ENCODE peak calls at places on chromosomes 4 and X, in five cellular contexts. One of them, this sample, is unnamed. For H3K4me1 and H3K9me3, the result is how much of the 10 kb centered on the place peaks cover.

GRCh38 chr4:3229328-3229727 is 19.6 kb upstream of the MSANTD1 start:
- DNase-seq in colonic mucosa: no peak
- DNase-seq in endothelial cell of umbilical vein: no peak
- DNase-seq in thyroid gland: no peak
- DNase-seq in mesenchymal stem cell: no peak
- DNase-seq in this sample: no peak

GRCh38 chr4:74228691-74229640 is 71.0 kb downstream of the MTHFD2L start:
- DNase-seq in endothelial cell of umbilical vein: peak
- DNase-seq in thyroid gland: peak
- DNase-seq in mesenchymal stem cell: peak
- DNase-seq in colonic mucosa: peak
- DNase-seq in this sample: peak

GRCh38 chr4:6641164-6641970 is 882 bp downstream of the MRFAP1 start:
- DNase-seq in endothelial cell of umbilical vein: peak
- DNase-seq in thyroid gland: peak
- DNase-seq in mesenchymal stem cell: peak
- DNase-seq in colonic mucosa: peak
- DNase-seq in this sample: peak

GRCh38 chr4:146654976-146655761 is 16.5 kb downstream of the POU4F2 start:
- DNase-seq in colonic mucosa: no peak
- DNase-seq in mesenchymal stem cell: peak
- DNase-seq in thyroid gland: peak
- DNase-seq in endothelial cell of umbilical vein: no peak
- DNase-seq in this sample: no peak

GRCh38 chr4:22515145-22515887 is 550 bp downstream of the ADGRA3 start:
- DNase-seq in endothelial cell of umbilical vein: peak
- DNase-seq in mesenchymal stem cell: peak
- DNase-seq in thyroid gland: peak
- DNase-seq in colonic mucosa: peak
- DNase-seq in this sample: peak

GRCh38 chr4:184203300-184203699 is 14.4 kb downstream of the ENPP6 start:
- DNase-seq in mesenchymal stem cell: no peak
- DNase-seq in thyroid gland: no peak
- DNase-seq in colonic mucosa: no peak
- DNase-seq in endothelial cell of umbilical vein: no peak
- DNase-seq in this sample: no peak

GRCh38 chrX:25873196-25873595 is 264.9 kb upstream of the MAGEB18 start:
- DNase-seq in endothelial cell of umbilical vein: peak
- DNase-seq in colonic mucosa: no peak
- DNase-seq in thyroid gland: no peak
- DNase-seq in mesenchymal stem cell: no peak
- DNase-seq in this sample: no peak

GRCh38 chrX:135437867-135438733 is 16.4 kb downstream of the SMIM10L2A start:
- DNase-seq in mesenchymal stem cell: no peak
- DNase-seq in endothelial cell of umbilical vein: no peak
- DNase-seq in thyroid gland: no peak
- DNase-seq in colonic mucosa: no peak
- DNase-seq in this sample: no peak

GRCh38 chr4:113636877-113637276 is 124.7 kb downstream of the CAMK2D start:
- DNase-seq in endothelial cell of umbilical vein: no peak
- DNase-seq in colonic mucosa: no peak
- DNase-seq in mesenchymal stem cell: peak
- DNase-seq in thyroid gland: no peak
- DNase-seq in this sample: peak

GRCh38 chrX:37726346-37726745 is 40.8 kb downstream of the XK start:
- DNase-seq in endothelial cell of umbilical vein: no peak
- DNase-seq in mesenchymal stem cell: no peak
- DNase-seq in thyroid gland: no peak
- DNase-seq in colonic mucosa: no peak
- DNase-seq in this sample: no peak

GRCh38 chr4:1776521-1777161 is 16.5 kb upstream of the FGFR3 start:
- DNase-seq in colonic mucosa: no peak
- DNase-seq in mesenchymal stem cell: no peak
- DNase-seq in endothelial cell of umbilical vein: no peak
- DNase-seq in thyroid gland: no peak
- DNase-seq in this sample: no peak
- H3K4me1 ChIP-seq in colonic mucosa: under half
- H3K4me1 ChIP-seq in mesenchymal stem cell: under half
- H3K4me1 ChIP-seq in endothelial cell of umbilical vein: under half
- H3K4me1 ChIP-seq in thyroid gland: under half
- H3K4me1 ChIP-seq in this sample: under half

DNA sequence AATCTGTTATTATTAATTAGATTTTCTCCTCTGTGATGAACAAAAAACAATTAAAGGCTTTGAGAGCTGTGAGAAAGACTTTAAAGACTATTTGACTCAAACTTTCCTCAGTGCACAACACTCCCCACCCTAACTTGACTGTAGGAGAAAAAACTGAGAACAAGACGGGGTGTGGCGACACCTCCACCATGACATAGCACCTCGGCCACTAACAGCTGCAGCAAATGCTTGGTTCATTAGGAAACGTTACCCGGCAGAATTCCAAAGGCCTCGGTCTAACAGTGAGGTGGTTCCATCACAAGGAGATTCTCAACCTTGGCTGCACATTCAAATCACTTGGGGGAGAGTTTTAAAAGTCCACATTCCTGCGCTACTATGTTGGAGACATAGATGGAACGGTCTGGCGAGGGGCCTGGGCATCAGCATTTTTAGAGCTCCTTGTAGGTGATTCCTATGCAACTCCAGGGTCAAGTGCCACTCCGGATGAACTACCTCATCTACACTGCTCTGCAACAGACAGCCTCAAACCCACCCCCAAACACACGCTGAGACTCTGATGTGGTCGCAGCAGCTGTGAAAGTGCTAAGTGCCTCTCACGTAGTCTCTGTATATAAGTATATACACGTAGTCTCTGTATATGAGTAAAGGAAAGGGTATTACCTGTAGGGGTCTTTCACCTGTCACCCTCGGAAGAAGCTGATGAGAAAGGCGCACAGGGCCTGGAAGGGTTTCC is 1.0 kb downstream of the FGFBP2 start:
- DNase-seq in mesenchymal stem cell: no peak
- DNase-seq in colonic mucosa: no peak
- DNase-seq in thyroid gland: no peak
- DNase-seq in endothelial cell of umbilical vein: no peak
- DNase-seq in this sample: no peak
- H3K4me3 ChIP-seq in mesenchymal stem cell: no peak
- H3K4me3 ChIP-seq in colonic mucosa: no peak
- H3K4me3 ChIP-seq in thyroid gland: no peak
- H3K4me3 ChIP-seq in endothelial cell of umbilical vein: no peak
- H3K4me3 ChIP-seq in this sample: no peak

GRCh38 chrX:56314334-56314733 is 82.2 kb downstream of the KLF8 start:
- DNase-seq in mesenchymal stem cell: no peak
- DNase-seq in endothelial cell of umbilical vein: no peak
- DNase-seq in colonic mucosa: peak
- DNase-seq in thyroid gland: no peak
- DNase-seq in this sample: peak
- H3K9me3 ChIP-seq in mesenchymal stem cell: under half
- H3K9me3 ChIP-seq in endothelial cell of umbilical vein: under half
- H3K9me3 ChIP-seq in colonic mucosa: under half
- H3K9me3 ChIP-seq in thyroid gland: under half
- H3K9me3 ChIP-seq in this sample: under half

GRCh38 chr4:147833254-147833653 is 101.4 kb downstream of the ARHGAP10 start:
- DNase-seq in endothelial cell of umbilical vein: no peak
- DNase-seq in thyroid gland: no peak
- DNase-seq in mesenchymal stem cell: peak
- DNase-seq in colonic mucosa: no peak
- DNase-seq in this sample: no peak
- H3K4me1 ChIP-seq in endothelial cell of umbilical vein: under half
- H3K4me1 ChIP-seq in thyroid gland: under half
- H3K4me1 ChIP-seq in mesenchymal stem cell: under half
- H3K4me1 ChIP-seq in colonic mucosa: under half
- H3K4me1 ChIP-seq in this sample: under half

DNA sequence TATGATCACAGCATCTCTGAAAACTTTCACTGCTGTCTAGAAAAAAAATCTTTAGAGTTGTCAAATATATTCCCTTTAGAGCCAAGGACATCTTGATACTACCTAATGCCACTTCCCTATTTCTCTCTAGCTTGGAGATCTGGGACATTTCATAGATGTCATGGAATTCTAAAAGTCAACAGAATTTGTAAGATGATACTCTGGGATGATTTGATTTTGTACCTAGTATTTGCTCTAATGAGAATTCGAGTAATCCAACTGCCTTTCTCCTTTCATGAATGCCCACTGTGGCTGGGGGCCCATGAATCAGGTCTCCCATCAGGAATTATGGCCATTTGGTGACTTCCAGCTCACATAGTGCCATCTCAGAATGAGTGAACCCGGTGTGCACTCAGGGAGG is 73.2 kb downstream of the NHS start:
- DNase-seq in mesenchymal stem cell: no peak
- DNase-seq in endothelial cell of umbilical vein: no peak
- DNase-seq in colonic mucosa: no peak
- DNase-seq in thyroid gland: no peak
- DNase-seq in this sample: no peak
- H3K4me3 ChIP-seq in mesenchymal stem cell: no peak
- H3K4me3 ChIP-seq in endothelial cell of umbilical vein: no peak
- H3K4me3 ChIP-seq in colonic mucosa: no peak
- H3K4me3 ChIP-seq in thyroid gland: no peak
- H3K4me3 ChIP-seq in this sample: no peak

GRCh38 chr4:169215656-169216055 is 55.1 kb downstream of the SH3RF1 start:
- DNase-seq in endothelial cell of umbilical vein: no peak
- DNase-seq in thyroid gland: no peak
- DNase-seq in mesenchymal stem cell: no peak
- DNase-seq in colonic mucosa: no peak
- DNase-seq in this sample: no peak
- H3K9me3 ChIP-seq in endothelial cell of umbilical vein: under half
- H3K9me3 ChIP-seq in thyroid gland: under half
- H3K9me3 ChIP-seq in mesenchymal stem cell: under half
- H3K9me3 ChIP-seq in colonic mucosa: under half
- H3K9me3 ChIP-seq in this sample: under half

DNA sequence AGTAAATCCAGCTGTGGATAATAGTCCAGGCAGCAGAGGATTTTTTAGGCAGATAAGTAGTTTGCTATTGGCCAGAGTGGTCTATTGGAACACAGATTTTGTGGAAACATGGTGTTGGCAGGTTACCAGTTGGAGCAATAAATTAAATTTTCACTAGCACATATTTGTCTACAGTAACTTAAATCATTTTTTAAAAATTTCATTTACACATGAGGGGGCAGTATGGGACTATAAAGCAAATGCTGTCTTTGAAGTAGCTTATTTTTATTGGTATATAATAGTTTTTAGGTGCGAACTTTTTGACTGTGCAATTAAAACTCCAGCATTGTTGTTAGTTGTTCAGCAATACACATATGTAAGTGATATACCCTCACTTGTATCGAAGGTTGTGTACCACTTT is 289.8 kb downstream of the ARHGAP10 start:
- DNase-seq in thyroid gland: no peak
- DNase-seq in colonic mucosa: no peak
- DNase-seq in endothelial cell of umbilical vein: peak
- DNase-seq in mesenchymal stem cell: no peak
- DNase-seq in this sample: no peak
- H3K4me1 ChIP-seq in thyroid gland: under half
- H3K4me1 ChIP-seq in colonic mucosa: under half
- H3K4me1 ChIP-seq in endothelial cell of umbilical vein: under half
- H3K4me1 ChIP-seq in mesenchymal stem cell: under half
- H3K4me1 ChIP-seq in this sample: under half

GRCh38 chr4:86451560-86452322 is 91.9 kb upstream of the MAPK10 start:
- DNase-seq in endothelial cell of umbilical vein: no peak
- DNase-seq in colonic mucosa: no peak
- DNase-seq in thyroid gland: no peak
- DNase-seq in mesenchymal stem cell: peak
- DNase-seq in this sample: no peak
- H3K4me3 ChIP-seq in endothelial cell of umbilical vein: no peak
- H3K4me3 ChIP-seq in colonic mucosa: no peak
- H3K4me3 ChIP-seq in thyroid gland: no peak
- H3K4me3 ChIP-seq in mesenchymal stem cell: no peak
- H3K4me3 ChIP-seq in this sample: no peak

GRCh38 chr4:17516980-17517379 is 2.0 kb downstream of the CLRN2 start:
- DNase-seq in thyroid gland: no peak
- DNase-seq in mesenchymal stem cell: no peak
- DNase-seq in colonic mucosa: no peak
- DNase-seq in endothelial cell of umbilical vein: no peak
- DNase-seq in this sample: no peak

GRCh38 chr4:17514865-17515264 is at the start of gene CLRN2:
- DNase-seq in thyroid gland: no peak
- DNase-seq in mesenchymal stem cell: no peak
- DNase-seq in colonic mucosa: no peak
- DNase-seq in endothelial cell of umbilical vein: no peak
- DNase-seq in this sample: no peak

GRCh38 chr4:17517664-17518063 is 2.7 kb downstream of the CLRN2 start:
- DNase-seq in thyroid gland: no peak
- DNase-seq in colonic mucosa: no peak
- DNase-seq in mesenchymal stem cell: no peak
- DNase-seq in endothelial cell of umbilical vein: no peak
- DNase-seq in this sample: no peak

GRCh38 chr4:17512973-17513665 is 1.2 kb upstream of the QDPR start:
- DNase-seq in thyroid gland: no peak
- DNase-seq in mesenchymal stem cell: no peak
- DNase-seq in colonic mucosa: no peak
- DNase-seq in endothelial cell of umbilical vein: no peak
- DNase-seq in this sample: no peak

DNA sequence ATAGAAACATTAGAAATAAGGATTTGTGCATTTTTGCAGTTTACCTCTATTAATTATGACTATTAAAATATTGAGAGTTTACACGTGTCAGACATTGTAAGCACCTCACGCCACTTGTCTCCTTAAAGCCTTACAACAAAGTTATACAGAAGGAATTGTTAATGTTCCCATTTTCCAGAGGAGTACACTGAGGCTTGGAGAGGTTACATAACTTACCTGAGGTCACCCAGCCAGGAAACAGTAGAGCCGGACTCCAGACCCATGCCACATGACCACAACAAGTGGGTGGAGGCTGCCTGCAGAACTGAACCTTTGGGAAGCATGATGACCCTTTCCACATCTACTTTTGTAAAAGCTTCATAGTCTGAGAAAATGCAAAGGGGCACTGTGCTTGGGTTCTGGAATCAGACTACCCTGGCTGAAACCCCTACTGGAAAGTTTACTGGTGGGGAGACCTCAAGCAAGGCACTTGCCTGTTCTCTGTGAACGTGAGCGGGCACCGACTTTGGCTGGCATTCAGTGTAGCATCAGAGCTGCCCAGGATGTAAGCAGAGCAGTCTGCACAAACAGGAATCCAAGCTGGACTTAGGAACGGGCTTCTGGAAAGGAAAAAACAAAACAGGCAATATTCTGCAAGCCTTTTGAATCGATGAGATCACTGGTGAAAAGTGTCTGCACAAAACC is 901 bp downstream of the CLRN2 start:
- DNase-seq in thyroid gland: no peak
- DNase-seq in colonic mucosa: no peak
- DNase-seq in mesenchymal stem cell: no peak
- DNase-seq in endothelial cell of umbilical vein: no peak
- DNase-seq in this sample: no peak
- H3K9me3 ChIP-seq in thyroid gland: under half
- H3K9me3 ChIP-seq in colonic mucosa: under half
- H3K9me3 ChIP-seq in mesenchymal stem cell: under half
- H3K9me3 ChIP-seq in endothelial cell of umbilical vein: under half
- H3K9me3 ChIP-seq in this sample: under half

DNA sequence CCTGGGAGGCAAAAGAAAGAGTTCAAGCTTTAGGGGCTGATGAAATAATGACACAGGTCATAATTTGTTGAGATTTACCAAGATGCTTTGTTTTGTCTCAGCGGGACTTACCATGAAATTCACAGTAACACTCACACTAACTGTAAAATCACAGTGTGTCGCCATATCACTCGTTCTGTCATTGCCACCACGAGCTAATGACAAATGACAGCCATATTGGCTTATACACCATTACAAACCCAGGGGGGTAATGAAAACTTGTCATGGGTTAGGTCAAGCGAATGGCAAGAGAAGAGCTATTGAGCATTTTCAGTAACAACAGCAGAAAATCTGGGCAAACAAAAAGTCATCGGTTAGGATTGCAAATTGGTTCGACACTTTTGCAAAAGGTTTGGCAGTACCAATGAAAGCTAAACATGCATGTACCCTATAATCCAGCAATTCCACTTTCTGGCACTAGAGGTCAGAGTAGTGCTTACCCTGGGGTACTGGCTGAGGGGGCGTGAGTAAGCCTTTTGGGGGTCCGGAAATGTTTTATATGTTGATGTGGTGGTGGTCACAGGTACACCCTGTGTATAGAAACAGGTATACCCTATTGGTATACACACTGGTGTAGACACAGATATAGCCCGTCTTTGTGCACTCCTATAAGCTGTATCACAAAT is 83.9 kb upstream of the RAI2 start:
- DNase-seq in thyroid gland: no peak
- DNase-seq in mesenchymal stem cell: no peak
- DNase-seq in colonic mucosa: peak
- DNase-seq in endothelial cell of umbilical vein: peak
- DNase-seq in this sample: no peak
- H3K4me1 ChIP-seq in thyroid gland: under half
- H3K4me1 ChIP-seq in mesenchymal stem cell: under half
- H3K4me1 ChIP-seq in colonic mucosa: under half
- H3K4me1 ChIP-seq in endothelial cell of umbilical vein: under half
- H3K4me1 ChIP-seq in this sample: under half